ENCODE peak calls at places on chromosomes 6 and 20, in five cellular contexts. B, L, T, F and E are unnamed samples.

GRCh38 chr6:159720708-159721107 is 6.6 kb upstream of the WTAP start:
- DNase-seq in B (no peak), L (no peak), T (no peak), F (no peak), E (no peak)

GRCh38 chr6:118280210-118280609 is 267.9 kb upstream of the PLN start:
- DNase-seq in B (no peak), L (no peak), T (no peak), F (no peak), E (no peak)

GRCh38 chr6:137155830-137156229 is 17.6 kb downstream of the IL22RA2 start:
- DNase-seq in B (no peak), L (no peak), T (no peak), F (no peak), E (no peak)

GRCh38 chr6:154994881-154995240 is 254 bp upstream of the TIAM2 start:
- DNase-seq in B (no peak), L (no peak), T (no peak), F (no peak), E (no peak)

GRCh38 chr6:107744927-107745326 is 79.2 kb downstream of the SCML4 start:
- DNase-seq in B (no peak), L (no peak), T (no peak), F (no peak), E (no peak)

GRCh38 chr6:126422912-126423311 is 83.0 kb downstream of the CENPW start:
- DNase-seq in B (no peak), L (no peak), T (no peak), F (no peak), E (no peak)

GRCh38 chr6:34555328-34555727 is 801 bp downstream of the SPDEF start:
- DNase-seq in B (no peak), L (no peak), T (no peak), F (no peak), E (no peak)

GRCh38 chr6:28215425-28215824 is 9.7 kb upstream of the ZSCAN9 start:
- DNase-seq in B (no peak), L (no peak), T (no peak), F (no peak), E (no peak)

GRCh38 chr6:145070791-145071190 is 664.5 kb downstream of the EPM2A start:
- DNase-seq in B (no peak), L (no peak), T (no peak), F (no peak), E (no peak)

GRCh38 chr6:40627316-40627715 is 40.2 kb upstream of the LRFN2 start:
- DNase-seq in B (no peak), L (no peak), T (no peak), F (no peak), E (no peak)

GRCh38 chr6:144897441-144897921 is 612.3 kb downstream of the UTRN start:
- DNase-seq in B (no peak), L (no peak), T (no peak), F (no peak), E (no peak)

GRCh38 chr6:90983462-90983861 is 396.6 kb upstream of the MAP3K7 start:
- DNase-seq in B (no peak), L (no peak), T (no peak), F (no peak), E (no peak)

GRCh38 chr20:40494238-40494637 is 194.8 kb downstream of the MAFB start:
- DNase-seq in B (peak), L (no peak), T (no peak), F (no peak), E (no peak)

GRCh38 chr6:90110971-90111370 is 185.7 kb downstream of the BACH2 start:
- DNase-seq in B (no peak), L (no peak), T (no peak), F (no peak), E (no peak)

GRCh38 chr20:41049451-41049850 is 20.8 kb downstream of the TOP1 start:
- DNase-seq in B (no peak), L (no peak), T (no peak), F (no peak), E (no peak)

GRCh38 chr20:53963670-53964466 is 106.5 kb downstream of the BCAS1 start:
- DNase-seq in B (no peak), L (no peak), T (no peak), F (no peak), E (no peak)

GRCh38 chr6:89048286-89048923 is 32.1 kb upstream of the PNRC1 start:
- DNase-seq in B (no peak), L (no peak), T (no peak), F (no peak), E (no peak)

GRCh38 chr20:19249515-19249914 is 37.1 kb downstream of the SLC24A3 start:
- DNase-seq in B (no peak), L (no peak), T (no peak), F (no peak), E (no peak)

GRCh38 chr6:17938885-17939284 is 48.5 kb downstream of the KIF13A start:
- DNase-seq in B (no peak), L (no peak), T (no peak), F (no peak), E (no peak)

GRCh38 chr6:143397229-143398222 is 53.0 kb downstream of the ADAT2 start:
- DNase-seq in B (no peak), L (peak), T (peak), F (no peak), E (peak)

GRCh38 chr20:37932919-37933318 is 30.0 kb downstream of the VSTM2L start:
- DNase-seq in B (no peak), L (no peak), T (no peak), F (no peak), E (no peak)

GRCh38 chr6:133114973-133115372 is 126.2 kb upstream of the EYA4 start:
- DNase-seq in B (no peak), L (no peak), T (no peak), F (no peak), E (no peak)

GRCh38 chr6:52337633-52338290 is 24.2 kb upstream of the PAQR8 start:
- DNase-seq in B (no peak), L (no peak), T (no peak), F (no peak), E (no peak)

GRCh38 chr6:39074486-39074885 is 25.9 kb downstream of the GLP1R start:
- DNase-seq in B (peak), L (peak), T (no peak), F (no peak), E (no peak)

GRCh38 chr6:44154067-44154466 is 4.6 kb upstream of the CAPN11 start:
- DNase-seq in B (no peak), L (no peak), T (no peak), F (no peak), E (no peak)

GRCh38 chr6:135181333-135182119 is 418 bp downstream of the MYB start:
- DNase-seq in B (peak), L (peak), T (no peak), F (no peak), E (no peak)

GRCh38 chr6:162140453-162140852 is 587.1 kb downstream of the PRKN start:
- DNase-seq in B (no peak), L (no peak), T (no peak), F (no peak), E (no peak)

GRCh38 chr6:158324136-158324535 is 11.9 kb downstream of the TULP4 start:
- DNase-seq in B (no peak), L (no peak), T (no peak), F (no peak), E (no peak)

GRCh38 chr20:32977281-32978008 is 26.8 kb downstream of the SUN5 start:
- DNase-seq in B (no peak), L (no peak), T (no peak), F (no peak), E (no peak)

GRCh38 chr6:30154709-30155521 is 6.1 kb downstream of the TRIM10 start:
- DNase-seq in B (no peak), L (no peak), T (no peak), F (no peak), E (no peak)

GRCh38 chr6:149335924-149336323 is 18.4 kb downstream of the TAB2 start:
- DNase-seq in B (no peak), L (no peak), T (no peak), F (no peak), E (no peak)

GRCh38 chr6:166465671-166466087 is 82.9 kb upstream of the MPC1 start:
- DNase-seq in B (no peak), L (no peak), T (no peak), F (no peak), E (no peak)

GRCh38 chr6:20652691-20653479 is 118.6 kb downstream of the CDKAL1 start:
- DNase-seq in B (no peak), L (no peak), T (no peak), F (no peak), E (no peak)
- TF ChIP-seq CTCF in B (no peak), L (no peak), T (no peak), F (no peak), E (no peak)

GRCh38 chr20:25195014-25195961 is at the start of gene ENTPD6:
- DNase-seq in B (peak), L (peak), T (peak), F (peak), E (peak)
- TF ChIP-seq CTCF in B (no peak), L (no peak), T (no peak), F (no peak), E (no peak)

DNA sequence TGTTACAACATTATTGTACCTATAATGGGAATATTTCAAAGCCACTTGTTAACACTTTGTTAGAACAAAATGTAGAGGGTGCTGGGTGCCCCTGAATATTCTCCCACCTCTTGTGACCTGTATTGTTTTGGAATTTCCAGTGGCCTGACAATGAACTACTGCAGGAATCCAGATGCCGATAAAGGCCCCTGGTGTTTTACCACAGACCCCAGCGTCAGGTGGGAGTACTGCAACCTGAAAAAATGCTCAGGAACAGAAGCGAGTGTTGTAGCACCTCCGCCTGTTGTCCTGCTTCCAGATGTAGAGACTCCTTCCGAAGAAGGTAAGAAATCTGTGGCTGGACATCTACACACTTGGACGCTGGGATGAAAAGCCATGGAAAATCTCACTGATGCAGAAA is 28.9 kb downstream of the PLG start:
- DNase-seq in B (no peak), L (peak), T (peak), F (no peak), E (no peak)
- TF ChIP-seq CTCF in B (peak), L (peak), T (peak), F (peak), E (peak)

GRCh38 chr6:21533678-21534077 is 59.9 kb upstream of the SOX4 start:
- DNase-seq in B (no peak), L (no peak), T (no peak), F (no peak), E (no peak)

GRCh38 chr6:21539621-21540100 is 53.9 kb upstream of the SOX4 start:
- DNase-seq in B (no peak), L (no peak), T (no peak), F (no peak), E (no peak)

GRCh38 chr6:21537660-21538059 is 55.9 kb upstream of the SOX4 start:
- DNase-seq in B (no peak), L (no peak), T (no peak), F (no peak), E (no peak)

GRCh38 chr6:21538186-21538798 is 55.3 kb upstream of the SOX4 start:
- DNase-seq in B (no peak), L (no peak), T (no peak), F (no peak), E (no peak)

DNA sequence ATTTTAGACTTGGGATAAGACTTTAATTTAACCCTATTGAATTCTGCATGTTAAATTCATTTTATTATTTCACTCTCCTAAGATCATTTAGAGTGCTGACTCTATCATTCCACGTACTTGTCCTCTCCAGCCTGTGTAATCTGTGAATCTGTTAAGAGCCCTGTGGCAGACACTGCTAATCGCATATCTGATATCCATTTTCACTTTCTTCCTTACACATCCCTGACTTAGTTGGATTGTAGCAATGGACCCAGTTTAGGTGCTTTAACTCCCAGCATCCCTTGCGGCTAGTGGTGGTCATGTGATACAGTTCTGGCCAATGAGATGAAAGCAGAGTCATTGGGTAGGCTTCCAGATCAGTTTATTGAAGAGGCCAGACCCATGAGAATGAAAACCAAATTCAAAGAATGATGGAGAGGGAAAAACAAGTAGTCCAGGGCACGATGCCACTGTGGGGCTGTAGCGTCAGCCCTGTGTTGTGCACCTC is 57.2 kb upstream of the SOX4 start:
- DNase-seq in B (no peak), L (no peak), T (no peak), F (no peak), E (no peak)
- TF ChIP-seq CTCF in B (no peak), L (no peak), T (no peak), F (no peak), E (no peak)

GRCh38 chr20:4235512-4236043 is 220.2 kb upstream of the RNF24 start:
- DNase-seq in B (no peak), L (no peak), T (no peak), F (no peak), E (no peak)

GRCh38 chr20:4234664-4235063 is 219.3 kb upstream of the RNF24 start:
- DNase-seq in B (no peak), L (no peak), T (no peak), F (no peak), E (no peak)

GRCh38 chr20:4230651-4231050 is 215.3 kb upstream of the RNF24 start:
- DNase-seq in B (no peak), L (no peak), T (no peak), F (no peak), E (no peak)

GRCh38 chr20:4234128-4234527 is 218.8 kb upstream of the RNF24 start:
- DNase-seq in B (no peak), L (no peak), T (no peak), F (no peak), E (no peak)

GRCh38 chr20:4233520-4233919 is 218.2 kb upstream of the RNF24 start:
- DNase-seq in B (no peak), L (no peak), T (no peak), F (no peak), E (no peak)
- TF ChIP-seq CTCF in B (no peak), L (no peak), T (no peak), F (no peak), E (no peak)